ENCODE peak calls at places on chromosomes 5 and 9, in eight cellular contexts. V is IMR-90, T is heart right ventricle, E is OCI-LY7, O is left ventricle myocardium inferior, L is Caco-2, Y is fibroblast of lung, P is pancreas. I is an unnamed sample.

GRCh38 chr5:59760798-59761348 is 132.7 kb downstream of the PDE4D start:
- DNase-seq in O (no peak), P (no peak), L (no peak), Y (peak; percentile 75), V (peak; percentile 55), T (no peak), E (no peak), I (no peak)

GRCh38 chr9:81363916-81364480 is 325.3 kb downstream of the TLE1 start:
- DNase-seq in O (no peak), E (no peak), Y (peak; percentile 71), P (no peak), V (no peak), L (no peak), T (no peak), I (no peak)

GRCh38 chr5:178472138-178472537 is 118.1 kb downstream of the COL23A1 start:
- DNase-seq in E (no peak), O (no peak), L (no peak), T (no peak), V (no peak), P (no peak), Y (no peak), I (no peak)

GRCh38 chr9:132078369-132079356 is 1.0 kb downstream of the MED27 start:
- DNase-seq in Y (peak; percentile 80), L (no peak), V (peak; percentile 47), E (peak; percentile 36), T (no peak), O (no peak), P (no peak), I (peak; percentile 28)

GRCh38 chr5:145941096-145941676 is 4.8 kb downstream of the SH3RF2 start:
- DNase-seq in L (no peak), P (no peak), O (no peak), V (peak; percentile 25), Y (no peak), E (no peak), T (no peak), I (no peak)

GRCh38 chr5:77904362-77904761 is 128.2 kb upstream of the TBCA start:
- DNase-seq in E (no peak), T (no peak), Y (no peak), P (no peak), V (no peak), L (no peak), O (no peak), I (no peak)

GRCh38 chr9:95027914-95028854 is 289.3 kb downstream of the FANCC start:
- DNase-seq in E (no peak), O (no peak), P (peak; percentile 82), V (no peak), L (no peak), Y (peak; percentile 57), T (no peak), I (no peak)

GRCh38 chr9:98706651-98707103 is 2.1 kb downstream of the GABBR2 start:
- DNase-seq in V (peak; percentile 52), L (no peak), T (no peak), O (no peak), P (no peak), E (no peak), Y (peak; percentile 49), I (no peak)

GRCh38 chr9:127360829-127361228 is 36.1 kb upstream of the SLC2A8 start:
- DNase-seq in O (no peak), Y (peak; percentile 28), P (no peak), V (peak; percentile 20), T (no peak), L (peak; percentile 81), E (no peak), I (no peak)

GRCh38 chr5:78544531-78545200 is 103.9 kb downstream of the LHFPL2 start:
- DNase-seq in V (peak; percentile 85), E (no peak), P (no peak), Y (peak; percentile 94), T (peak; percentile 50), L (no peak), O (no peak), I (no peak)

GRCh38 chr9:125484632-125485282 is 222.3 kb downstream of the MAPKAP1 start:
- DNase-seq in E (no peak), Y (peak; percentile 97), L (no peak), T (no peak), O (no peak), P (peak; percentile 23), V (peak; percentile 87), I (no peak)

GRCh38 chr9:129446828-129447550 is 173.9 kb downstream of the C9orf50 start:
- DNase-seq in O (no peak), T (no peak), L (no peak), E (peak; percentile 27), P (no peak), V (no peak), Y (no peak), I (no peak)

GRCh38 chr5:164679461-164679860 is 1174.0 kb downstream of the MAT2B start:
- DNase-seq in L (no peak), V (no peak), O (no peak), T (no peak), Y (no peak), E (no peak), P (no peak), I (no peak)

GRCh38 chr9:120832766-120833165 is 10.0 kb downstream of the PSMD5 start:
- DNase-seq in E (no peak), L (no peak), P (no peak), V (peak; percentile 57), Y (no peak), O (no peak), T (no peak), I (no peak)

GRCh38 chr5:138565100-138565821 is 9.9 kb downstream of the HSPA9 start:
- DNase-seq in Y (no peak), L (no peak), P (no peak), E (no peak), T (no peak), V (no peak), O (no peak), I (peak; percentile 77)

GRCh38 chr9:135644631-135645218 is 5.4 kb upstream of the GLT6D1 start:
- DNase-seq in V (no peak), P (no peak), L (no peak), E (no peak), T (no peak), Y (no peak), O (no peak), I (no peak)

GRCh38 chr5:68333649-68334549 is 118.3 kb downstream of the PIK3R1 start:
- DNase-seq in E (no peak), P (no peak), L (no peak), O (no peak), V (peak; percentile 82), Y (peak; percentile 95), T (no peak), I (no peak)

GRCh38 chr5:132389453-132390286 is 20.2 kb downstream of the SLC22A5 start:
- DNase-seq in V (peak; percentile 100), Y (peak; percentile 100), O (no peak), E (no peak), P (no peak), T (no peak), L (no peak), I (no peak)
- H3K4me3 ChIP-seq in V (no peak overlapping the region), Y (no peak overlapping the region), O (no peak overlapping the region), E (no peak overlapping the region), P (no peak overlapping the region), T (no peak overlapping the region), L (no peak overlapping the region), I (no peak overlapping the region)

GRCh38 chr5:39217365-39218281 is 1.7 kb downstream of the FYB1 start:
- DNase-seq in L (peak; percentile 77), Y (peak; percentile 60), O (peak; percentile 55), P (peak; percentile 64), V (peak; percentile 80), T (peak; percentile 74), E (peak; percentile 58), I (peak; percentile 90)
- H3K4me3 ChIP-seq in L (no peak overlapping the region), Y (no peak overlapping the region), O (peak overlapping the region; percentile 39), P (no peak overlapping the region), V (no peak overlapping the region), T (no peak overlapping the region), E (no peak overlapping the region), I (peak overlapping the region; percentile 53)

DNA sequence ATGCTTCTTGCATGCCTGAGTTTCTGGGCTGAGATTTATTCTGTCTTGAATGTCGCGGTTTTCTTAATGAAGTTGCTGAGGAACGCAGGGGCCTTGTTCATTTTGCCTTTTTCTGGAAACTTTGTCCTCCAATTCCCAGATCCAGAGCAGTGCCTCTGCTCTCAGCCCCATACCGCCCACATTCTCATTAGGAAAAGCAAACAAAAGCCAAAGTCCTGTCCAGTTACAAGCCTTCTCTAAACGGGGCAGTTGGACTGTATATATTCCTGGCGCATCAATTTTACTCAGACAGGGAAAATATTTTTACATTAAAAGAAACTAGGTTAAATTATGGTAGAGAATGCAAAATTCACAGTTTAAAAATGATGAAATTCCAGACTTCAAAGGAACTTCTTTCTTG is 1.2 kb upstream of the PSAT1 start:
- DNase-seq in P (no peak), V (no peak), Y (no peak), T (no peak), O (no peak), E (no peak), L (no peak), I (no peak)
- H3K4me3 ChIP-seq in P (no peak overlapping the region), V (peak overlapping the region; percentile 50), Y (peak overlapping the region; percentile 68), T (no peak overlapping the region), O (peak overlapping the region; percentile 69), E (no peak overlapping the region), L (peak overlapping the region; percentile 66), I (no peak overlapping the region)

GRCh38 chr9:4137234-4137633 is 162.6 kb downstream of the GLIS3 start:
- DNase-seq in P (no peak), Y (peak; percentile 99), O (no peak), T (no peak), E (no peak), V (peak; percentile 97), L (peak; percentile 46), I (no peak)
- H3K4me3 ChIP-seq in P (no peak overlapping the region), Y (no peak overlapping the region), O (no peak overlapping the region), T (no peak overlapping the region), E (no peak overlapping the region), V (no peak overlapping the region), L (no peak overlapping the region), I (no peak overlapping the region)